ENCODE peak calls at places on chromosomes 13 and 19, in six cellular contexts. W, I, V, F, G and B are unnamed samples.
A peak's percentile ranks its signal among the peaks of the same experiment; 100 is the strongest.

GRCh38 chr19:13053761-13054604 is 48.7 kb downstream of the LYL1 start:
- DNase-seq in W (peak; percentile 92), I (no peak), V (no peak), F (peak; percentile 90), G (peak; percentile 97), B (peak; percentile 95)

GRCh38 chr13:112117258-112117954 is 50.5 kb downstream of the SOX1 start:
- DNase-seq in W (peak; percentile 63), I (peak; percentile 58), V (no peak), F (no peak), G (no peak), B (peak; percentile 54)

GRCh38 chr13:18952225-18953016 is 229.2 kb downstream of the TUBA3C start:
- DNase-seq in W (no peak), I (peak; percentile 44), V (no peak), F (no peak), G (no peak), B (no peak)

GRCh38 chr13:93559718-93560117 is 333.1 kb downstream of the GPC6 start:
- DNase-seq in W (no peak), I (no peak), V (no peak), F (no peak), G (no peak), B (no peak)

GRCh38 chr19:29499261-29499920 is 26.4 kb upstream of the VSTM2B start:
- DNase-seq in W (no peak), I (no peak), V (no peak), F (no peak), G (no peak), B (peak; percentile 53)

GRCh38 chr13:24502567-24503375 is 9.8 kb downstream of the PARP4 start:
- DNase-seq in W (no peak), I (no peak), V (no peak), F (no peak), G (peak; percentile 48), B (no peak)

GRCh38 chr13:40776681-40777165 is 5.7 kb upstream of the MRPS31 start:
- DNase-seq in W (no peak), I (peak; percentile 90), V (no peak), F (no peak), G (no peak), B (no peak)

GRCh38 chr19:12970070-12970820 is 869 bp downstream of the DAND5 start:
- DNase-seq in W (no peak), I (no peak), V (no peak), F (no peak), G (no peak), B (no peak)

GRCh38 chr13:76889254-76889653 is 3.0 kb upstream of the KCTD12 start:
- DNase-seq in W (no peak), I (no peak), V (no peak), F (no peak), G (no peak), B (no peak)

GRCh38 chr19:52120286-52120685 is 19.5 kb downstream of the ZNF616 start:
- DNase-seq in W (no peak), I (no peak), V (no peak), F (no peak), G (no peak), B (no peak)

GRCh38 chr13:86464193-86464592 is 665.0 kb upstream of the SLITRK6 start:
- DNase-seq in W (no peak), I (no peak), V (no peak), F (no peak), G (no peak), B (no peak)

GRCh38 chr13:47708386-47708785 is 292.7 kb downstream of the SUCLA2 start:
- DNase-seq in W (no peak), I (no peak), V (no peak), F (no peak), G (no peak), B (no peak)

GRCh38 chr13:46476174-46476573 is 76.8 kb upstream of the LRCH1 start:
- DNase-seq in W (no peak), I (no peak), V (no peak), F (no peak), G (no peak), B (no peak)

GRCh38 chr19:48646192-48646911 is 365 bp upstream of the CA11 start:
- DNase-seq in W (peak; percentile 94), I (peak; percentile 97), V (no peak), F (peak; percentile 78), G (peak; percentile 70), B (peak; percentile 95)

GRCh38 chr13:24540236-24541126 is 27.9 kb upstream of the PARP4 start:
- DNase-seq in W (no peak), I (peak; percentile 69), V (no peak), F (no peak), G (peak; percentile 2), B (no peak)

GRCh38 chr19:12484371-12485322 is at the start of gene ZNF709:
- DNase-seq in W (peak; percentile 94), I (peak; percentile 94), V (no peak), F (peak; percentile 93), G (peak; percentile 86), B (peak; percentile 94)

GRCh38 chr13:26026211-26026610 is 25.6 kb downstream of the SHISA2 start:
- DNase-seq in W (no peak), I (no peak), V (peak; percentile 40), F (no peak), G (no peak), B (no peak)

GRCh38 chr13:97460004-97460756 is 26.2 kb downstream of the RAP2A start:
- DNase-seq in W (no peak), I (no peak), V (no peak), F (no peak), G (no peak), B (no peak)

GRCh38 chr13:35988648-35989081 is 142.5 kb downstream of the DCLK1 start:
- DNase-seq in W (no peak), I (no peak), V (no peak), F (no peak), G (no peak), B (no peak)

GRCh38 chr13:20457670-20458069 is 68.0 kb downstream of the CRYL1 start:
- DNase-seq in W (no peak), I (no peak), V (no peak), F (no peak), G (no peak), B (no peak)

GRCh38 chr13:90293793-90294361 is 1053.6 kb upstream of the MIR17HG start:
- DNase-seq in W (no peak), I (no peak), V (no peak), F (no peak), G (no peak), B (no peak)

GRCh38 chr13:107299717-107300116 is 731.8 kb upstream of the ARGLU1 start:
- DNase-seq in W (no peak), I (no peak), V (no peak), F (no peak), G (no peak), B (no peak)

GRCh38 chr13:94464771-94465170 is 14.7 kb downstream of the DCT start:
- DNase-seq in W (no peak), I (no peak), V (no peak), F (no peak), G (no peak), B (no peak)

GRCh38 chr19:507286-508203 is at the start of gene TPGS1:
- DNase-seq in W (no peak), I (peak; percentile 97), V (no peak), F (peak; percentile 100), G (peak; percentile 63), B (peak; percentile 86)

GRCh38 chr19:42316223-42317211 is 3.4 kb downstream of the TMEM145 start:
- DNase-seq in W (no peak), I (peak; percentile 86), V (peak; percentile 82), F (no peak), G (peak; percentile 46), B (no peak)

GRCh38 chr19:10913716-10914340 is 14.6 kb downstream of the YIPF2 start:
- DNase-seq in W (no peak), I (no peak), V (no peak), F (no peak), G (no peak), B (no peak)

DNA sequence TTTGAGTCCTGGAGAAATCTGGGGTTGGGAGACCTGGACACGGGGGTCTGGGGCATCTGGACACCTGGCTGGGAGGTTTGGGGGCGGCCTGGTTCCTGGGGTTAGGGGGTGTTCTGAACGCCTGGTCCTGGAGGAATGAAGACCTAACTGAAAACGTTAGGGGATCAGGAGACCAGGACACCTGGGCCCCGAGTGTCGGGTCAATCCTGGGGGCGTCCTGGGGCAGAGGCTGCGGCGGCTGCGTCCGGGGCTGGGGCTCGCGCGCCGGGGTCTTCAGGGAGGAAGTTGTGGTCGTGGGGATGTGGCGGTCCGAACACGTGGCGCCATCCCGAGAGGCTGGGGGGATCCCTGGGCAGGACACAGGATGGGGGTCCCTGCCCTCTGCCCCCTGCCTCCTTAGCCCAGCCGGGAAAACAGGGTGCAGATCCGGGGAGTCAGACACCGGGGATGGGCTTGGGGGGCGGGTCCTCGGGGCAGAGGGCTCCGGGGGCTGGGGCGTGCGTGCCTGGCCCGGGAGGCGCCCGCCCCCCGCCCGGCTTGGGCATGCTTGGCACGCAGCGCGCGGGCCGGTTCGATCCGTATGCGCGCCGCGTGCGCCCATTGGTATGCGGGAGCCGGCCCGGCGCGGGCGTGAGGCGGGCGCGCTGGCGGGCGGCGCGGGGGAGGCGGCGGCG is 632 bp downstream of the NPAS1 start:
- DNase-seq in W (no peak), I (no peak), V (no peak), F (no peak), G (no peak), B (no peak)
- TF ChIP-seq POLR2AphosphoS5 in W (no peak), I (no peak), V (no peak), F (no peak), G (no peak), B (no peak)

DNA sequence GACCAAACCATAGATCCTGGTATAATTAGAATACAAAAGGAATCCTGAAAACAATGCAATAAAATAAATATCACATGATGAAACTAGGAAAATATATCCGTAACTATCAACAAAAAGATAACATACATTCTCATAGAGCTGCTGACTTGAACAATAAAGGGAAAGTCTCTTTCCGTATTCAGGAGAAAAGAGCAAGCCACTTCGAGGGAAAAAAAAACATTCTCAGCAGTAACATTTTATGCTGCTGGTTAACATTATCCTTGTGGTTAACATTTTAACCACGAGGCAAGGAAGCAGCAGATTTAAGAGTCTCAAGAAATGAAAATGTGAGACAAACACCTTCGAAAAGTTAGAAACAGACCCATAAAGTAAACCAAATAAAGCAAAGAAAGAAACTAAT is 25.8 kb downstream of the NALCN start:
- DNase-seq in W (no peak), I (no peak), V (no peak), F (no peak), G (no peak), B (no peak)
- H3K4me3 ChIP-seq in W (no peak overlapping the region), I (no peak overlapping the region), V (no peak overlapping the region), F (no peak overlapping the region), G (no peak overlapping the region), B (no peak overlapping the region)

GRCh38 chr19:57350877-57351805 is at the start of gene ZNF304:
- DNase-seq in W (peak; percentile 93), I (peak; percentile 97), V (no peak), F (peak; percentile 94), G (peak; percentile 93), B (peak; percentile 97)

GRCh38 chr19:57355916-57356315 is 4.8 kb downstream of the ZNF304 start:
- DNase-seq in W (no peak), I (no peak), V (no peak), F (no peak), G (no peak), B (no peak)

GRCh38 chr19:57348136-57348535 is 2.9 kb upstream of the ZNF304 start:
- DNase-seq in W (no peak), I (no peak), V (no peak), F (no peak), G (no peak), B (no peak)

GRCh38 chr19:57357406-57357805 is 5.9 kb upstream of the TRAPPC2B start:
- DNase-seq in W (no peak), I (no peak), V (no peak), F (no peak), G (no peak), B (no peak)

GRCh38 chr19:57351867-57352266 is 796 bp downstream of the ZNF304 start:
- DNase-seq in W (no peak), I (no peak), V (no peak), F (no peak), G (no peak), B (no peak)
- H3K27ac ChIP-seq in W (no peak overlapping the region), I (peak overlapping the region; percentile 54), V (peak overlapping the region; percentile 32), F (peak overlapping the region; percentile 78), G (no peak overlapping the region), B (peak overlapping the region; percentile 82)

GRCh38 chr13:64716936-64717335 is 2513.2 kb downstream of the PCDH9 start:
- DNase-seq in W (no peak), I (no peak), V (no peak), F (no peak), G (no peak), B (no peak)
- TF ChIP-seq POLR2AphosphoS5 in W (no peak), I (no peak), V (no peak), F (no peak), G (no peak), B (no peak)